ENCODE peak calls at places on chromosomes 13 and 19, in four cellular contexts. O is uterus, Y is sigmoid colon, C is fibroblast of pulmonary artery. U is an unnamed sample.

GRCh38 chr13:34578917-34579316 is 363.2 kb upstream of the NBEA start:
- DNase-seq in O (no peak), Y (no peak), C (no peak), U (no peak)

GRCh38 chr19:45164577-45165335 is 4.0 kb upstream of the NKPD1 start:
- DNase-seq in C (peak), Y (no peak), O (peak), U (peak)

GRCh38 chr19:36579255-36579654 is 6.2 kb upstream of the ZNF529 start:
- DNase-seq in O (no peak), Y (no peak), C (no peak), U (no peak)

GRCh38 chr19:38657633-38658222 is 10.3 kb downstream of the ACTN4 start:
- DNase-seq in Y (no peak), O (no peak), C (peak), U (peak)

GRCh38 chr13:35672611-35673010 is 196.1 kb upstream of the MAB21L1 start:
- DNase-seq in C (no peak), Y (no peak), O (no peak), U (no peak)

GRCh38 chr19:42351079-42351735 is 25.8 kb downstream of the MEGF8 start:
- DNase-seq in O (no peak), C (no peak), Y (no peak), U (no peak)

GRCh38 chr13:57557979-57558529 is 73.5 kb upstream of the PCDH17 start:
- DNase-seq in C (peak), O (no peak), Y (no peak), U (peak)

GRCh38 chr19:17385878-17386611 is 8.0 kb downstream of the CCDC194 start:
- DNase-seq in O (peak), C (peak), Y (peak), U (peak)

GRCh38 chr13:34152409-34152808 is 334.5 kb downstream of the RFC3 start:
- DNase-seq in Y (no peak), C (peak), O (no peak), U (peak)

GRCh38 chr19:4557971-4558941 is 1.2 kb downstream of the SEMA6B start:
- DNase-seq in C (peak), O (no peak), Y (no peak), U (no peak)

GRCh38 chr19:16638666-16639065 is 10.7 kb upstream of the MED26 start:
- DNase-seq in C (no peak), O (no peak), Y (no peak), U (no peak)

GRCh38 chr19:33368074-33368864 is 5.2 kb upstream of the CEBPG start:
- DNase-seq in O (no peak), C (peak), Y (no peak), U (peak)

GRCh38 chr19:51111606-51112005 is 3.4 kb upstream of the CTU1 start:
- DNase-seq in O (no peak), Y (no peak), C (peak), U (peak)

GRCh38 chr13:75896271-75896670 is 260.1 kb downstream of the LMO7 start:
- DNase-seq in Y (no peak), C (no peak), O (no peak), U (no peak)

GRCh38 chr19:2271516-2272103 is 10.4 kb downstream of the PEAK3 start:
- DNase-seq in O (peak), Y (no peak), C (peak), U (peak)

GRCh38 chr19:41703602-41704293 is 4.7 kb upstream of the CEACAM5 start:
- DNase-seq in O (no peak), C (no peak), Y (peak), U (no peak)

GRCh38 chr19:41328157-41328817 is 18.3 kb downstream of the CCDC97 start:
- DNase-seq in Y (no peak), O (no peak), C (no peak), U (peak)

GRCh38 chr19:29552454-29553280 is 26.9 kb downstream of the VSTM2B start:
- DNase-seq in Y (peak), O (no peak), C (no peak), U (no peak)

GRCh38 chr13:75294110-75294509 is 187.9 kb downstream of the TBC1D4 start:
- DNase-seq in Y (no peak), O (no peak), C (no peak), U (no peak)

GRCh38 chr19:31387662-31388175 is 38.5 kb upstream of the TSHZ3 start:
- DNase-seq in Y (no peak), C (no peak), O (no peak), U (no peak)

GRCh38 chr13:43133792-43134191 is 110.4 kb downstream of the DNAJC15 start:
- DNase-seq in O (no peak), Y (no peak), C (no peak), U (no peak)

GRCh38 chr13:47933688-47934011 is 67.4 kb downstream of the SUCLA2 start:
- DNase-seq in O (no peak), C (peak), Y (no peak), U (peak)

GRCh38 chr19:34508540-34508939 is 27.0 kb downstream of the WTIP start:
- DNase-seq in O (no peak), C (no peak), Y (no peak), U (no peak)

DNA sequence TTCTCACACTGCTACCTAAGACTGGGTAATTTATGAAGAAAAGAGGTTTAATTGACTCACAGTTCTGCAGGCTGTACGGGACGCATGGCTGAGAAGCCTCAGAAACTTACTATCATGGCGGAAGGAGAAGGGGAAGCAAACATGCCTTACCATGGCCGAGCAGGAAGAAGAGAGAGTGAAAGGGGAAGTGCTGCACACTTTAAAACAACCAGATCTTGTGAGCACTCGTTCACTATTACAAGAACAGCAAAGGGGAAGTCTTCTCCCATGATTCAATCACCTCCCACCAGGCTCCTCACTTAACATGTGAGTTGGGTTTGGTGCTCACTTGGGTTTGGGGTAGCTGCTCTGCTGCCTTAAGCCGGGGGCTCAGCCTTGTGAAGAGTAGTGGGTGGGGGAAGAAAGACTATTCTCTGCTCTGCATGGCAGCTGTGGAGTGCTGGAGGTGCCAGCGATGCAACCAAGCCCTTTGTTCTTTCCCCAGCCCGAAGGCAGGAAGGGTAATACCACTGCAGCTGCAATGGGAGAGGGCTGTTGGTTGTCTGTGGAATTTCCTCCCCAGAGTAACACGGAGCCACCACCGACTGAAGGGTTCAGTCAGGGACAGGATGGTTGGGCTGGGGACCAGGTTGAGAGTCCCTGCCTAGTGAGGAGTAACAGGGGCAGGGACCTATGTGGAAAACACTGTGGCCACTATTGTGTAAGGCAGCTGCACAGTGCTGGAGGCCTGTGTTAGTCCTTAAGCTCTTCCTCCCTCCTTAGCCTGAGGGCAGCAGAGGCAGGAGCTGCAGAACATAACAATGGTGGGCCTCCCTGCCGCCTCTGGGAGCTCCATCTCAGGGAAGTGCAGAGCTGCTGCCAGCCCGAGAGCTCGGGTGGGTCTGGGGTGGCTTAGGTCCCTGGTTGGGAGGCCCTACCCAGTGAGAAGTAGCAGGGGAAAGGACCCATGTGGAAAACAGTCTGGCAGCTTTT is 1262.5 kb downstream of the EFNB2 start:
- DNase-seq in Y (no peak), O (no peak), C (no peak), U (no peak)
- H3K4me3 ChIP-seq in Y (no peak), O (no peak), C (no peak), U (no peak)

GRCh38 chr13:97975851-97976550 is 22.5 kb downstream of the IPO5 start:
- DNase-seq in C (peak), O (peak), Y (peak), U (peak)

GRCh38 chr13:97977376-97977705 is 23.9 kb downstream of the IPO5 start:
- DNase-seq in Y (no peak), O (no peak), C (no peak), U (no peak)

GRCh38 chr13:97977982-97978381 is 24.5 kb downstream of the IPO5 start:
- DNase-seq in Y (no peak), O (no peak), C (no peak), U (peak)

GRCh38 chr13:97975280-97975850 is 21.9 kb downstream of the IPO5 start:
- DNase-seq in O (no peak), C (no peak), Y (no peak), U (no peak)

DNA sequence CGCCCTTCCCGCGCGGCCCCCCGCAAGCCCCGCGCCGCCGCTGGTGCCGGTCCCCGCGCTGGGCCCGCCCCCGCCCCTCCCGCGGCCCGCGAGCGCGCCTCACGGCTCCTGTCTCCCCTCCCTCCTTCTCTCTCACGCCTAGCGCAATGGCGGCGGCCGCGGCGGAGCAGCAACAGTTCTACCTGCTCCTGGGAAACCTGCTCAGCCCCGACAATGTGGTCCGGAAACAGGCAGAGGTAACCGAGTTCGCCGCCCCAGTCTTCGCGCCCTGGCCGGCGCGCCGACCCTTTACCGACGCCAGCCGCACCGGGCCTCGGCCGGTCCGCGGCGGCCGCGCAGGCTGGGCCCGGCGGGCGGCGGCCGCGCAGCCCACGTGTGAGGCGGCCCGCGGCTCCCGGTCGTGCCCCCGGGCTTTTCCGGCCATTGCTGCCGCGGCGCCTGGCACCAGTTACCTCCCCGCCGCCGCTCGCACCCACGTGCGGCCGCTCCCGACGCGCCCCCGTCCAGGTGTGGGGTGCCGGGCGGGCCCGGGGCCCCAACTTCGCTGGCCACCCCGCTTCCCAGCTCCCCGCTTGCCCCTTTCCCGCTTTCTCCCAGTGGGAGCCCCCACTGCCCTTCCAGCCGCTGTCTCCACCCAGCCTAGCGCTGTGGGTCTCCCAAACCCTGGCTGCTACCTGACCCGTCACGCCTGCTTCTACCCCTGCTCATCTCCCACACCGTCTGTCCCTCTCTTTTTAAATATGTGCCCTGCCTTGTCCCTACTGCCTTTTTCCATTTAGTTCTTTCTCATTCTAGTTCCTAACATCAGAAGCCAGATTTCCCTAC is 23.3 kb downstream of the IPO5 start:
- DNase-seq in O (no peak), Y (no peak), C (no peak), U (peak)
- H3K4me3 ChIP-seq in O (peak), Y (peak), C (peak), U (peak)

DNA sequence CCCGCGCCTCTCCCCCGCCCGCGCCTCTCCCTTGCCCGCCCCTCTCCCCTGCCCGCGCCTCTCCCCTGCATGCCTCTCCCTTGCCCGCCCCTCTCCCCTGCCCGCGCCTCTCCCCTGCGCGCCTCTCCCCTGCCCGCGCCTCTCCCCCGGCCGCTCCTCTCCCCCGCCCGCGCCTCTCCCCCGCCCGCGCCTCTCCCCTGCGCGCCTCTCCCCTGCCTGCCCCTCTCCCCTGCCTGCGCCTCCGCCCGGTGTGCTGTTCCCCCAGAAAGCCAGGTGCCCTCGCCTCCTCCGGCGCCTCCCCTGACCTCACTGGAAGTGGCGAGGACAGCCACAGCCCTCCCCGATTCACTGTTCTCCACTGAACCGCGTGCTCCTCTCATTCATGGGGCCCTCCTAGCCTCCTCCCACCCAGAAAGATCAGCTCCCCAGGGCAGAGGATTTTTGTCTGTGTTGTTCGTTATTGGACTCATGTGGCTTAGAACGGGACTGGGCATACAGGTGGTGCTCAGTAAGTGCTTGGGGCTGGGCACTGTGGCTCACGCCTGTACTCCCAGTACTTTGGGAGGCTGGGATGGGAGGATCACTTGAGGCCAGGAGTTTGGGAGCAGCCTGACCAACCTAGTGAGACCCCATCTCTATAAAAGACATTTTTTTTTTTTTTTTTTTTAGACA is 3.6 kb downstream of the PRTN3 start:
- DNase-seq in C (no peak), Y (no peak), O (no peak), U (peak)
- H3K4me3 ChIP-seq in C (no peak), Y (no peak), O (no peak), U (no peak)

GRCh38 chr19:21398851-21399250 is 1.9 kb downstream of the ZNF493 start:
- DNase-seq in C (no peak), Y (no peak), O (no peak), U (peak)
- H3K4me3 ChIP-seq in C (no peak), Y (no peak), O (no peak), U (no peak)

DNA sequence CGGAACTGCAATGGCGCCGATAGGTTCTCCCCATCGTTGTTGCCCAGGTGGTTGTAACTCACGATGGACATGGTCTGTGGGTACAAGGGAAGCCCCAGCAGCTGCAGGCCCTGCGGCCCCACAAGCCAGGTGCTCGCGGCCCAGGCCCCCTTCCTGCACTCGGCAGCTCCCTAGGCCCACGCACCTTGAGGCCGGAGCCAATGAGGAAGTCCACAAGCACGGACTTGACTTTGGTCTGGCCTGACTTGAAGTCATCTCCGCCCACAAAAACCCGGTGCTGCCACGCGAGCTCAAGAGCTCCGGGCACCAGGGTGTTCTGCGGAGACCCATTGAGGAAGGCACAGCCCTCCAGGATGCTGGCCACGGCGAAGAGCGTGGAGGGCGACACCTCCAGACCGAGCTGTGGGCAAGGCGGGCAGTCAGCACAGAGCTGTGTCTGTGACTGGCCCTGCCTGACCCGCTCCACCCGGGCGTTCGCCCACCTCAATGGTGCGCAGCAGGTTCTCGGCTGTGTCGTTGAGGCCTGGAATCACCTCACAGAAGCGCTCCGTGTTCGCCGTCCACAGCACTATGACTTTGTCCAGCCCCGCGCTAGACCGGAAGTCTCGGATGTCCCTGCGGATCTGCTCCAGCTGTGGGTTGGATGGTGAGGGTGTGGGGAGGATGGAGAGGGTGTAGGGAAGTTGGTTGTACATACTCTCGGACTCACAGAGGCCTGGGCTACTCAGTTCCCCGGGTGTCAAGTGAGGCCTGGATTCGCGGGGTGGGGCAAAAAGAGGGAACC is 1.9 kb downstream of the ISYNA1 start:
- DNase-seq in Y (no peak), O (peak), C (no peak), U (peak)
- H3K4me3 ChIP-seq in Y (no peak), O (no peak), C (no peak), U (no peak)

GRCh38 chr13:102700088-102701031 is 5.5 kb upstream of the METTL21C start:
- DNase-seq in O (peak), C (no peak), Y (no peak), U (no peak)
- H3K4me3 ChIP-seq in O (no peak), C (no peak), Y (no peak), U (no peak)

GRCh38 chr19:6532244-6532999 is 1.6 kb downstream of the TNFSF9 start:
- DNase-seq in C (no peak), O (no peak), Y (no peak), U (peak)
- H3K4me3 ChIP-seq in C (no peak), O (no peak), Y (no peak), U (peak)

DNA sequence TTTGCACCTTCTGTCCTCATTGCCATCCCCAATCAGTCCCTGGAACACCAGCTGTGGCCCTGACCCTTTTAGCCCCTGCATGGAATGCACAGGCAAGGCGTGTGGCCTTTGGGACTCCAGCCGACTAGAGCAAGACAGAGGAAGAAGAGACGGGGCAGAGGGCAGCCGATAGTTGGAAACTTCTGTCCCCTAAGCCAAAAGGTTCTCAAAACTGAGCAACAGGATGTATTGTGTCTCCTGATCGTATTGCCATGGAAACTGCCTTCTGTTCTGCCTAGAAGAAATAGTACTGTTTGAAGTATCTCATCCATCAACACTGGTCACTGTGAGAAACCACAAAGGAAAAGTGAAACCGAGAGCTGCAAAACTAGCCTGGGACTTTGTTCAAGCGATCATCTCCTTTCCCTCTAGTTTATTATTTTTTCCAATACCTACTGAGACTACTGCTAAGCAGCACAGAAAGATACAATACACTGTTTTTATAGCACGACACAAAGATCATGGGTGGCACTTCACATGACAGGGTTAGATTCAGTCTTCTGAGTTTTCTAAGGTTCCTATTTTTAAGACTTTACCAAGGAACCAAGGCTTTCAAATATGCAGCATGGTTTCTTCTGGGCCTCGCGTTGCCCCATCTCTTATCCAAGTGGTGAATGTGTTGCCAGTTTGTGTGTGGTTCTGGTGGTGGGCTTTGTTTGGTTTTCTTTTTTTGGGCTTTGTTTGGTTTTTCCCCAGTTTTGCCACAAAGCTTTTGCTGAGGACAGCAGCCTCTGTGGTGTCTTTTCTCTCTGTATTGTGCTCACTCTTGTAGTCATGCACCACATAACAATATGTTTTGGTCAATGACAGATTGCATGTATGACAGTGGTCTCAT is 49.3 kb upstream of the GPR183 start:
- DNase-seq in C (peak), O (no peak), Y (no peak), U (no peak)
- H3K4me3 ChIP-seq in C (no peak), O (no peak), Y (no peak), U (no peak)

U was measured in epithelial cell of esophagus.